ENCODE peak calls at places on chromosome 21, in nine cellular contexts. C, F, I, S, O, R, W, J and Q are unnamed samples.

GRCh38 chr21:27571706-27572105 is 604.8 kb upstream of the ADAMTS5 start:
- DNase-seq in C (no peak), F (peak; percentile 85), I (no peak), S (no peak), O (no peak), R (no peak), W (no peak), J (no peak), Q (peak; percentile 80)

GRCh38 chr21:17853393-17854275 is 34.5 kb upstream of the C21orf91 start:
- DNase-seq in C (no peak), F (no peak), I (no peak), S (no peak), O (no peak), R (no peak), W (no peak), J (no peak), Q (no peak)

GRCh38 chr21:31347435-31348032 is 3.5 kb upstream of the TIAM1 start:
- DNase-seq in C (peak; percentile 19), F (no peak), I (no peak), S (peak; percentile 29), O (no peak), R (no peak), W (no peak), J (no peak), Q (peak; percentile 53)

GRCh38 chr21:27681038-27681437 is 714.1 kb upstream of the ADAMTS5 start:
- DNase-seq in C (no peak), F (peak; percentile 7), I (no peak), S (no peak), O (no peak), R (no peak), W (no peak), J (no peak), Q (no peak)

GRCh38 chr21:40386301-40386911 is 460.6 kb downstream of the DSCAM start:
- DNase-seq in C (peak; percentile 3), F (peak; percentile 25), I (no peak), S (peak; percentile 45), O (no peak), R (peak; percentile 58), W (no peak), J (peak; percentile 67), Q (no peak)

GRCh38 chr21:28608646-28609045 is 384.0 kb downstream of the LTN1 start:
- DNase-seq in C (no peak), F (no peak), I (no peak), S (no peak), O (no peak), R (no peak), W (no peak), J (no peak), Q (no peak)

GRCh38 chr21:43640437-43640836 is 18.9 kb downstream of the HSF2BP start:
- DNase-seq in C (no peak), F (no peak), I (no peak), S (no peak), O (no peak), R (no peak), W (no peak), J (no peak), Q (no peak)

GRCh38 chr21:42439284-42440186 is 35.8 kb downstream of the UBASH3A start:
- DNase-seq in C (no peak), F (no peak), I (no peak), S (no peak), O (no peak), R (no peak), W (no peak), J (no peak), Q (no peak)

GRCh38 chr21:38790038-38790437 is 15.7 kb upstream of the ETS2 start:
- DNase-seq in C (no peak), F (no peak), I (no peak), S (no peak), O (no peak), R (no peak), W (no peak), J (no peak), Q (no peak)

GRCh38 chr21:38790961-38791360 is 14.8 kb upstream of the ETS2 start:
- DNase-seq in C (no peak), F (no peak), I (no peak), S (no peak), O (no peak), R (no peak), W (no peak), J (no peak), Q (no peak)

GRCh38 chr21:38787461-38788274 is 18.1 kb upstream of the ETS2 start:
- DNase-seq in C (peak; percentile 79), F (peak; percentile 89), I (no peak), S (peak; percentile 76), O (no peak), R (no peak), W (no peak), J (no peak), Q (peak; percentile 51)

GRCh38 chr21:38788275-38788911 is 17.3 kb upstream of the ETS2 start:
- DNase-seq in C (no peak), F (no peak), I (no peak), S (no peak), O (no peak), R (no peak), W (no peak), J (no peak), Q (no peak)

DNA sequence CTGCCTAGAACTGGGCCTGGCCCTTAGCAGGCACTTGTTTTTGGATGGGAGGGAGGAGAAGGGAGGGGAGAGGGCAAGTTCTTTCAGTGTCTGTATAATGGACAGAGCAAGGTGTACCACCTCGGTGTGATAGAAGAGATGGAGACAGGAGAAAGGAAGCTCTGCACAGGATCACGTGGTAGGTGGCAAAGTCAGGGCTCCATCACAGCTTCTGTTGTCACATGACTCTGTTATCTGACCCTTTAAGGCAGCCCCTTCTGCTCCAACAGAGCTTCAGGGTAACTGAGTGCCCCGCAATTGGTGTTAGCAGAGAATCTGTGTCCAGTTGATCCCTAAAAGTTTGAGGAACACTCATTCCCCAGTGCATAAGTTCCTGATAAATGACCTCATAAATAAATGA is 16.5 kb upstream of the ETS2 start:
- DNase-seq in C (no peak), F (no peak), I (no peak), S (no peak), O (no peak), R (no peak), W (no peak), J (no peak), Q (no peak)
- H3K27ac ChIP-seq in C (peak overlapping the region; percentile 95), F (no peak overlapping the region), I (no peak overlapping the region), S (no peak overlapping the region), O (peak overlapping the region; percentile 99), R (no peak overlapping the region), W (no peak overlapping the region), J (no peak overlapping the region), Q (no peak overlapping the region)

DNA sequence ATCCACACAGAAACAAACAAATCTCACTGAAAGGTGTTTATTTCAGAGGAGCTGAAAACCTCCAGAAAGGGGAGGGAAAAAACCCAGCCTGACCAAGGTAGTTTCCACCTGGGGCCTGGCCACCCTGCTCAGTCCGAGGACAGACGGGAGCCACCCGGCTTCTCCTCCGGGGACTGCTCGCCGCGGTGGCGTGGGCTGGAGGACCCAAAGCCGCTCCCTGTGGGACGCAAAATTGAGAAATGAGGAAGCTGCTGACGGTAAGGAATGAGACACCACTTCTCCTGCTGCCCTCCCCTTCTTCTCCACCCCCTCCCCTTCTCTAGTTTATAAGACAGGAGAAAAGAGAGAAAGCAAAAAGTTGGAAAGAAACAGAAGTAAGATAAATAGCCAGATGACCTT is 12.7 kb downstream of the ITGB2 start:
- DNase-seq in C (no peak), F (no peak), I (no peak), S (peak; percentile 49), O (no peak), R (peak; percentile 36), W (no peak), J (peak; percentile 84), Q (no peak)
- TF ChIP-seq CTCF in C (no peak), F (no peak), I (no peak), S (peak; percentile 20), O (no peak), R (no peak), W (no peak), J (no peak), Q (no peak)

DNA sequence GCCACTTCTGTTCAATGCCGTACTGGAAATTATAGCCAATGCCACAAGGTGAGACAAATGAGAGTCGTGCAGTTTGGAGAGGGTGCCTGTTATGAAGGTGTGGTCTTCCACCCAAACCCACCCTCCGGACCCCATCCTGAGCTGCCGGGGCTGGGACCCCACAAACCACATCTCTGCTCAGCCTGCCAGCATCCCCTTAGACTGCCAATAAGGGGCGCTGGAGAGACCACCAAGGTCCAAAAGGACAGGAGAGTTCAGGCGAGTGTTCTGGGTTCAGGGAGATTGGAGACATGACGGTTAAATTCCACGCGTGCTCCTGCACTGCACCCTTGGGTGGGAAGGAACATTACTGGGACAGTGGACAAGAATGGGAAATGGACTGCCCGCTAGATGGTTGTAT is 48.7 kb upstream of the COL18A1 start:
- DNase-seq in C (no peak), F (no peak), I (no peak), S (peak; percentile 50), O (no peak), R (no peak), W (no peak), J (peak; percentile 19), Q (no peak)
- H3K27ac ChIP-seq in C (peak overlapping the region; percentile 53), F (no peak overlapping the region), I (no peak overlapping the region), S (no peak overlapping the region), O (peak overlapping the region; percentile 66), R (peak overlapping the region; percentile 80), W (no peak overlapping the region), J (no peak overlapping the region), Q (no peak overlapping the region)

GRCh38 chr21:36706951-36707762 is 8.2 kb downstream of the SIM2 start:
- DNase-seq in C (no peak), F (no peak), I (peak; percentile 23), S (no peak), O (no peak), R (no peak), W (no peak), J (no peak), Q (no peak)

GRCh38 chr21:36704958-36705678 is 6.2 kb downstream of the SIM2 start:
- DNase-seq in C (no peak), F (no peak), I (no peak), S (no peak), O (no peak), R (no peak), W (no peak), J (no peak), Q (no peak)

GRCh38 chr21:36704281-36704957 is 5.5 kb downstream of the SIM2 start:
- DNase-seq in C (no peak), F (no peak), I (no peak), S (no peak), O (no peak), R (no peak), W (no peak), J (no peak), Q (no peak)

GRCh38 chr21:36706482-36706852 is 7.6 kb downstream of the SIM2 start:
- DNase-seq in C (no peak), F (no peak), I (no peak), S (no peak), O (no peak), R (no peak), W (no peak), J (no peak), Q (no peak)

DNA sequence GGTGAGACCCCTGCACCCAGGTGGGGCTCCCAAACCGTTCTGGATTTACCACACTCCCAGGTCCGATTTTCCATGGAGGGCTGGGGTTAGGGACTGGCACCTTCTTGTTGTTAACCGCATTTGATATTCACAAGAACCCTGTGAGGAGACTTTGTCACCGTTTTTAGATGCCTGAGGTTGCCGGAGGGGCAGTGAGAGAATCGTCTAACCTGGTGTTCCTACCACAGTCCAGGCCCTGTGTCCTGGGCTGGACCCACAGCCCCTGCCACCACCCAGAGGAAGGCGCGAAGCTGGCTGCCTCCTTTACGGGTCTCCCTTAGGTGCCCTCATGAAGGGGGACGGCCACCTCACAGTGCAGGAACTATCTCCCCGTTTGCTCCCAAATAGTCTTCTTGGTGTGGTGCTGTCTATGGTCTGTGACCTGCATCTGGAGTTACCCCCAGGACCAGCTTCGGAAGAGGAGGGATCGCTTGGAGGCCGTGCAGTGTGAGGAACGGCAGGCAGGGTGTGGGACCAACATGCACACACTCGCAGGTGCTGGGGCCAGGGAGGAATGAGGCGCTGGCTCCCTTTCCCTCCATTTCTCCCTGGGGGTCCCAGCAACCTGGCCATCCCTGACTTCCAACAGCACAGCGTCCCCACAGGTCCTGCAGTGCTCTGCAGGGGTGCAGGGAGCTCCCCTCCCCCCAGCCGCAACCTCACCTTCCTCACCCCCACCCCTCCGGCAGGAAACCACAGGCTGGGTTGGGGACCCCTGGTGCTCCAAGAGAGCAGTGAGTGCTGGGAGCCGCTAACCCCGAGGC is 7.0 kb downstream of the SIM2 start:
- DNase-seq in C (no peak), F (no peak), I (no peak), S (peak; percentile 59), O (no peak), R (no peak), W (no peak), J (no peak), Q (no peak)
- TF ChIP-seq CTCF in C (no peak), F (no peak), I (no peak), S (peak; percentile 22), O (no peak), R (peak; percentile 16), W (no peak), J (no peak), Q (peak; percentile 41)